ENCODE peak calls at places on chromosomes 4 and X, in eight cellular contexts. V is suprapubic skin, F is stomach, K is sigmoid colon, U is SK-N-SH, M is tibial nerve, R is H1, I is A549. N is an unnamed sample.

GRCh38 chr4:87555751-87556619 is 26.8 kb upstream of the SPARCL1 start:
- DNase-seq in V (no peak), F (no peak), K (no peak), U (no peak), M (no peak), R (no peak), I (peak), N (no peak)

GRCh38 chrX:685120-686032 is 54.8 kb downstream of the SHOX start:
- DNase-seq in V (no peak), F (no peak), K (no peak), U (no peak), M (no peak), R (no peak), I (no peak), N (no peak)

GRCh38 chrX:8868070-8868795 is 67.0 kb upstream of the FAM9A start:
- DNase-seq in V (no peak), F (no peak), K (no peak), U (no peak), M (no peak), R (no peak), I (peak), N (no peak)

GRCh38 chrX:46575991-46576392 is 2.4 kb downstream of the CHST7 start:
- DNase-seq in V (no peak), F (no peak), K (peak), U (no peak), M (peak), R (no peak), I (no peak), N (peak)

GRCh38 chr4:2296621-2297601 is 35.0 kb upstream of the MXD4 start:
- DNase-seq in V (peak), F (no peak), K (peak), U (peak), M (no peak), R (no peak), I (no peak), N (no peak)

GRCh38 chr4:129218897-129219296 is 122.9 kb downstream of the C4orf33 start:
- DNase-seq in V (no peak), F (no peak), K (no peak), U (no peak), M (no peak), R (no peak), I (no peak), N (no peak)

GRCh38 chr4:20287246-20287645 is 35.5 kb downstream of the SLIT2 start:
- DNase-seq in V (no peak), F (no peak), K (no peak), U (no peak), M (no peak), R (no peak), I (no peak), N (no peak)

GRCh38 chr4:99833766-99834165 is 17.1 kb downstream of the DAPP1 start:
- DNase-seq in V (no peak), F (no peak), K (no peak), U (no peak), M (no peak), R (no peak), I (no peak), N (no peak)

GRCh38 chrX:48747415-48748026 is 14.0 kb upstream of the GLOD5 start:
- DNase-seq in V (no peak), F (no peak), K (no peak), U (no peak), M (no peak), R (no peak), I (no peak), N (no peak)

GRCh38 chrX:24482823-24483410 is 17.8 kb downstream of the PDK3 start:
- DNase-seq in V (no peak), F (no peak), K (no peak), U (no peak), M (no peak), R (no peak), I (no peak), N (no peak)

GRCh38 chr4:8777320-8778196 is 94.1 kb downstream of the HMX1 start:
- DNase-seq in V (no peak), F (no peak), K (no peak), U (no peak), M (no peak), R (no peak), I (no peak), N (no peak)

GRCh38 chr4:178963646-178964045 is 1521.4 kb upstream of the AGA start:
- DNase-seq in V (no peak), F (no peak), K (no peak), U (no peak), M (no peak), R (no peak), I (no peak), N (no peak)

GRCh38 chr4:8857682-8858187 is 13.9 kb downstream of the HMX1 start:
- DNase-seq in V (no peak), F (no peak), K (no peak), U (no peak), M (no peak), R (no peak), I (no peak), N (no peak)

GRCh38 chr4:15002659-15003440 is 569 bp downstream of the CPEB2 start:
- DNase-seq in V (peak), F (peak), K (peak), U (peak), M (peak), R (no peak), I (peak), N (peak)

GRCh38 chrX:29728639-29729038 is 486.7 kb upstream of the MAGEB2 start:
- DNase-seq in V (no peak), F (no peak), K (no peak), U (no peak), M (no peak), R (no peak), I (no peak), N (no peak)

GRCh38 chrX:83771664-83772063 is 89.3 kb upstream of the CYLC1 start:
- DNase-seq in V (no peak), F (no peak), K (no peak), U (no peak), M (no peak), R (no peak), I (no peak), N (no peak)

GRCh38 chr4:140103676-140104075 is 50.3 kb downstream of the MAML3 start:
- DNase-seq in V (no peak), F (no peak), K (no peak), U (no peak), M (no peak), R (no peak), I (no peak), N (no peak)

GRCh38 chr4:125826801-125827200 is 512.0 kb downstream of the FAT4 start:
- DNase-seq in V (no peak), F (no peak), K (no peak), U (peak), M (no peak), R (no peak), I (no peak), N (no peak)

GRCh38 chr4:102503831-102504786 is 3.0 kb downstream of the NFKB1 start:
- DNase-seq in V (no peak), F (no peak), K (no peak), U (no peak), M (no peak), R (no peak), I (no peak), N (no peak)

GRCh38 chr4:74431113-74431826 is 13.7 kb upstream of the AREG start:
- DNase-seq in V (no peak), F (no peak), K (no peak), U (no peak), M (no peak), R (no peak), I (no peak), N (no peak)

GRCh38 chr4:101724093-101724492 is 66.4 kb upstream of the BANK1 start:
- DNase-seq in V (no peak), F (no peak), K (no peak), U (no peak), M (no peak), R (no peak), I (no peak), N (no peak)

GRCh38 chrX:36986231-36986630 is 21.9 kb upstream of the FAM47C start:
- DNase-seq in V (no peak), F (no peak), K (no peak), U (peak), M (no peak), R (no peak), I (no peak), N (no peak)

GRCh38 chr4:86482851-86483490 is 111.1 kb upstream of the PTPN13 start:
- DNase-seq in V (no peak), F (no peak), K (no peak), U (peak), M (no peak), R (peak), I (no peak), N (no peak)

GRCh38 chr4:100742045-100742444 is 224.2 kb upstream of the EMCN start:
- DNase-seq in V (no peak), F (no peak), K (no peak), U (peak), M (no peak), R (no peak), I (peak), N (no peak)

GRCh38 chrX:49995795-49996455 is 73.5 kb downstream of the CLCN5 start:
- DNase-seq in V (no peak), F (no peak), K (no peak), U (no peak), M (no peak), R (no peak), I (no peak), N (no peak)

GRCh38 chr4:3371038-3371437 is 70.7 kb upstream of the HGFAC start:
- DNase-seq in V (no peak), F (no peak), K (peak), U (peak), M (no peak), R (no peak), I (no peak), N (no peak)

GRCh38 chr4:186624951-186625350 is 69.6 kb upstream of the MTNR1A start:
- DNase-seq in V (no peak), F (no peak), K (no peak), U (no peak), M (no peak), R (no peak), I (no peak), N (no peak)

GRCh38 chr4:128957459-128957858 is 135.9 kb downstream of the SCLT1 start:
- DNase-seq in V (no peak), F (no peak), K (no peak), U (no peak), M (no peak), R (no peak), I (no peak), N (no peak)

GRCh38 chr4:150082241-150082640 is 4.0 kb downstream of the DCLK2 start:
- DNase-seq in V (no peak), F (peak), K (no peak), U (no peak), M (no peak), R (no peak), I (no peak), N (no peak)

GRCh38 chr4:150080335-150080734 is 2.1 kb downstream of the DCLK2 start:
- DNase-seq in V (no peak), F (no peak), K (no peak), U (no peak), M (no peak), R (no peak), I (no peak), N (no peak)

GRCh38 chr4:150080875-150081274 is 2.6 kb downstream of the DCLK2 start:
- DNase-seq in V (no peak), F (no peak), K (no peak), U (no peak), M (no peak), R (no peak), I (no peak), N (no peak)

GRCh38 chr4:150078041-150078995 is at the start of gene DCLK2:
- DNase-seq in V (peak), F (peak), K (peak), U (peak), M (peak), R (peak), I (peak), N (peak)

DNA sequence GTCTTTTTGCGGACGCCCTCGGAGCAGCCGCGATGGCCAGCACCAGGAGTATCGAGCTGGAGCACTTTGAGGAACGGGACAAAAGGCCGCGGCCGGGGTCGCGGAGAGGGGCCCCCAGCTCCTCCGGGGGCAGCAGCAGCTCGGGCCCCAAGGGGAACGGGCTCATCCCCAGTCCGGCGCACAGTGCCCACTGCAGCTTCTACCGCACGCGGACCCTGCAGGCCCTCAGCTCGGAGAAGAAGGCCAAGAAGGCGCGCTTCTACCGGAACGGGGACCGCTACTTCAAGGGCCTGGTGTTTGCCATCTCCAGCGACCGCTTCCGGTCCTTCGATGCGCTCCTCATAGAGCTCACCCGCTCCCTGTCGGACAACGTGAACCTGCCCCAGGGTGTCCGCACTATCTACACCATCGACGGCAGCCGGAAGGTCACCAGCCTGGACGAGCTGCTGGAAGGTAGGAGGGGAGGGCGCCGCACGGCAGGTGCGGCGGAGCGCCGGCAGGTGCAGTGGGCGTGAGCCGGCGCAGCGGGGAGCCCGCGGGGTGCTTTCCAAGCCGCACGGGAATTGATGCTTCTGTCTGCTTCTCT is 844 bp downstream of the DCLK2 start:
- DNase-seq in V (peak), F (no peak), K (peak), U (peak), M (peak), R (peak), I (peak), N (peak)
- TF ChIP-seq EP300 in V (no peak), F (no peak), K (no peak), U (no peak), M (no peak), R (no peak), I (no peak), N (no peak)

DNA sequence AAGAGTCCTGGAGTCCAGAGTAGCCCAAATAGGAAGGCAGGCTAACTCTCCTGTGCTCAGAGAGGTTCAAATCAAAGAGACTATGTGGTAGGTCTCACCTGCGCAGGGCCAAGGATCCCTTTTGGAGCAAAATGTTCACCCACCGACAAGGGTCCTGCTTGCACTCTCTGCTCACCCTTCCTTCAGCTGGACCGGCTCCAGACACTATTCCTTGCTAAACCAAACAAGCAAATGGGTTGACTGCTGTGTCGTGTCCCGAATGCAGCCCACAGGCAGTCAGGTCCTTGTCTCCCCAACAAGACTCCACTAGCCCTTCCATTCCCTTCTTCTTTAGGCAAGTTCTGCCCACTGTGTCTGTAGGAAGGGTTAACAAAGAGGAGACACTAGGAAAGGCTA is 760 bp downstream of the TRMT2B start:
- DNase-seq in V (peak), F (no peak), K (peak), U (no peak), M (no peak), R (peak), I (no peak), N (no peak)
- H3K27ac ChIP-seq in V (peak), F (peak), K (peak), U (peak), M (peak), R (no peak), I (peak), N (peak)

DNA sequence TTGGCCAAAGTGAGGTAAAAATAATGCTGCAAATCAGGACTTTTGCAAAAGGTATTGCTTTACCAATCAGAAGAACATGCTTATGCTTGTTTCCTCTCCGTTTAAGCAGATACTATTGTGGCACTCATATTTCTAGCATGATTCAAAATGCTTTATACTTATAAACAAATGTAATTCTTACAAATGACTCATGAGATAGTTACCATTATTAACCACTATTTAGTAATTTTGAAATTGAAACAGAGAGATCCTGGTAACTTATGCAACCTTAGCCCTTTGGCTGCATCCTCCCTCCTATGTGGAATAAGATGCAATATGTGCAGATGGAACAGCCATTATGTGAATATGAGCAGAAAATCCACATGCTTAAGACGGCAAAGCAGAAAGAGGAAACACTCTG is 164.7 kb downstream of the PCDH18 start:
- DNase-seq in V (no peak), F (no peak), K (no peak), U (no peak), M (no peak), R (no peak), I (no peak), N (no peak)
- TF ChIP-seq EP300 in V (no peak), F (no peak), K (no peak), U (peak), M (no peak), R (no peak), I (no peak), N (no peak)

DNA sequence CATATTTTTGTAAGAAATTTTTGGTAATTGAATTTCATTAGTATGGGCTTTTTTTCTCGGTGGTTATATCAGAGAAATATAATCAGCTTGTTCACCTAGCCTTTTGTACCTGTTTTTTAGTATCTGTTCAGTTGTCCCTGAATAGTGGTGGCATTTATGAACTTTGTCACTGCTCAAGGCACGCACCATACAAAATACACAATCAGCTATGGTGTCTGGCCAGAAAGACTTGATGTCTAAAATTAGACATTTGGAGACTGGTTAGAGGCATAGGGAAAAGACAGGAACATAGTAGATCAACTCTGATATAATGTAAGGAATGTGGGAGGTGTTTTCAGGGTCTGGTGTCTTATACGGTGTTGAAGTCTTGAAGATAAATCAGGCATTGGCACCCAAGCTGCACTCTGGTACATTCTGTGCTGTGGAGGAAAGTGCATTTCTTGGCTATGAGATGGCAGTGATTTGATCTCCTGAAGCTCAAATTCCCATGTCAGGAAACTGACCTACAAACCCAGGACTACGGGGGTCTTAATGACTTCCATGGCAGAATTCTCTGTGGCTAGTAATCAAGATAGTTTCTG is 3.6 kb downstream of the ART3 start:
- DNase-seq in V (no peak), F (no peak), K (no peak), U (no peak), M (no peak), R (no peak), I (no peak), N (no peak)
- H3K27ac ChIP-seq in V (no peak), F (no peak), K (no peak), U (no peak), M (no peak), R (no peak), I (no peak), N (no peak)

GRCh38 chr4:56570041-56570440 is 64.5 kb downstream of the ARL9 start:
- DNase-seq in V (no peak), F (no peak), K (no peak), U (no peak), M (no peak), R (no peak), I (no peak), N (no peak)

DNA sequence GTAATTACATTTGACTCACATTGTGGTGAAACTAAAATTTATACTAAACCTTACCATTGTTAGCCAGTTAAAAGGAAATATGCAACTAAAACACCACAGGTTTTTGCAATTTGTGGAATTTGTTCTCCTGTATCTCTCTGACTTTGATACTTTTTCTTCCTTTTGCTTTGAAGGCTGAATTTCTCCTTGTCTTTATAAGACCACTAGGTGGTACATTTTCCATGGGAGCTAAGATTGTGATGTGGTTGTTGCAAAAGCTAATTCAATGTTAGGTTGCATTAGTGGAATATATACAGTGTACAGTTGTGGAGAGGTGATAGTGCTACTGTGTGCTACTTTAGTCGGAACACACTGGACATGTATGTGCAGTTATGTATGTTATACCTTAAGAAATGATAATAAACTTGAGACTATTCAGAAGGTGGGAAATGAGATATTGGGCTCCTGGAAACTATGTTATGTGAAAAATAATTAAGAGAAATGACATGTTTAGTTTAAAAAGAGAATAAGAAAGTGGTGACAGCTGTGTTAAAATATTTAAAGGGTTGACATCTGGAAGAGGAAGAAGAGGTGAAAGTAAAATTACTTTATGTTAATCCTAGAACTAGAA is 70.3 kb downstream of the ARL9 start:
- DNase-seq in V (no peak), F (no peak), K (no peak), U (peak), M (no peak), R (no peak), I (peak), N (no peak)
- TF ChIP-seq EP300 in V (no peak), F (no peak), K (no peak), U (no peak), M (no peak), R (no peak), I (no peak), N (no peak)

GRCh38 chr4:184406915-184407314 is 67.4 kb downstream of the IRF2 start:
- DNase-seq in V (no peak), F (peak), K (no peak), U (no peak), M (peak), R (no peak), I (no peak), N (peak)
- H3K27ac ChIP-seq in V (peak), F (peak), K (peak), U (peak), M (peak), R (no peak), I (no peak), N (no peak)

GRCh38 chr4:88794952-88795351 is 97.3 kb upstream of the NAP1L5 start:
- DNase-seq in V (no peak), F (no peak), K (no peak), U (no peak), M (no peak), R (no peak), I (no peak), N (no peak)

GRCh38 chr4:88792821-88793220 is 95.2 kb upstream of the NAP1L5 start:
- DNase-seq in V (no peak), F (no peak), K (no peak), U (no peak), M (no peak), R (no peak), I (no peak), N (no peak)

GRCh38 chr4:88792268-88792781 is 94.7 kb upstream of the NAP1L5 start:
- DNase-seq in V (no peak), F (no peak), K (no peak), U (no peak), M (no peak), R (no peak), I (peak), N (no peak)

GRCh38 chr4:88793473-88793872 is 95.8 kb upstream of the NAP1L5 start:
- DNase-seq in V (no peak), F (no peak), K (no peak), U (no peak), M (no peak), R (no peak), I (no peak), N (no peak)

GRCh38 chr4:88794087-88794486 is 96.5 kb upstream of the NAP1L5 start:
- DNase-seq in V (no peak), F (no peak), K (no peak), U (no peak), M (no peak), R (no peak), I (no peak), N (no peak)
- TF ChIP-seq EP300 in V (no peak), F (no peak), K (no peak), U (no peak), M (no peak), R (no peak), I (no peak), N (no peak)

GRCh38 chr4:169238445-169238844 is 32.3 kb downstream of the SH3RF1 start:
- DNase-seq in V (no peak), F (no peak), K (no peak), U (no peak), M (no peak), R (no peak), I (no peak), N (no peak)
- H3K27ac ChIP-seq in V (no peak), F (no peak), K (no peak), U (peak), M (no peak), R (no peak), I (no peak), N (no peak)

GRCh38 chr4:182320092-182320491 is 76.9 kb downstream of the TENM3 start:
- DNase-seq in V (no peak), F (no peak), K (no peak), U (no peak), M (no peak), R (no peak), I (no peak), N (no peak)
- TF ChIP-seq EP300 in V (no peak), F (no peak), K (no peak), U (no peak), M (no peak), R (no peak), I (no peak), N (no peak)

N was measured in ovary.